ENCODE peak calls at places on chromosomes 12 and 14, in eight cellular contexts. K is esophagus squamous epithelium; Y is lower lobe of right lung; T is left ventricle myocardium superior; E is spleen; P is HCEC 1CT; F is effector memory CD8-positive, alpha-beta T cell; U is T follicular helper cell. M is an unnamed sample.

GRCh38 chr14:101194356-101195308 is 291.1 kb upstream of the RTL1 start:
- DNase-seq in K (no peak), Y (no peak), T (no peak), E (peak), P (no peak), F (no peak), U (no peak), M (peak)

GRCh38 chr12:63045020-63045860 is 105.8 kb downstream of the AVPR1A start:
- DNase-seq in K (no peak), Y (no peak), T (no peak), E (no peak), P (peak), F (no peak), U (no peak), M (peak)

GRCh38 chr14:33063521-33063920 is 124.8 kb downstream of the NPAS3 start:
- DNase-seq in K (no peak), Y (no peak), T (no peak), E (no peak), P (no peak), F (no peak), U (no peak), M (no peak)

GRCh38 chr12:28191018-28191595 is 851 bp downstream of the CCDC91 start:
- DNase-seq in K (no peak), Y (no peak), T (peak), E (no peak), P (peak), F (peak), U (peak), M (no peak)

GRCh38 chr12:120972870-120973543 is 5.3 kb upstream of the HNF1A start:
- DNase-seq in K (no peak), Y (peak), T (no peak), E (no peak), P (no peak), F (no peak), U (no peak), M (no peak)

GRCh38 chr12:12661086-12661485 is 34.9 kb downstream of the GPR19 start:
- DNase-seq in K (no peak), Y (no peak), T (no peak), E (no peak), P (peak), F (no peak), U (no peak), M (no peak)

GRCh38 chr14:94867931-94868597 is 98.2 kb upstream of the GSC start:
- DNase-seq in K (no peak), Y (no peak), T (no peak), E (no peak), P (no peak), F (no peak), U (no peak), M (no peak)

GRCh38 chr14:66650491-66650911 is 142.6 kb downstream of the GPHN start:
- DNase-seq in K (no peak), Y (no peak), T (no peak), E (no peak), P (no peak), F (no peak), U (no peak), M (no peak)

GRCh38 chr12:55687746-55688145 is 20.0 kb downstream of the ITGA7 start:
- DNase-seq in K (no peak), Y (no peak), T (no peak), E (peak), P (no peak), F (no peak), U (no peak), M (no peak)

GRCh38 chr12:69239922-69240624 is 704 bp downstream of the CPSF6 start:
- DNase-seq in K (no peak), Y (peak), T (peak), E (peak), P (peak), F (peak), U (peak), M (peak)

GRCh38 chr12:2125651-2126050 is 72.9 kb downstream of the CACNA1C start:
- DNase-seq in K (no peak), Y (no peak), T (no peak), E (no peak), P (no peak), F (no peak), U (no peak), M (no peak)

GRCh38 chr14:72679106-72679505 is 214.8 kb downstream of the DPF3 start:
- DNase-seq in K (no peak), Y (no peak), T (peak), E (no peak), P (no peak), F (no peak), U (no peak), M (no peak)

GRCh38 chr12:56242986-56243385 is 13.1 kb downstream of the SLC39A5 start:
- DNase-seq in K (no peak), Y (no peak), T (no peak), E (no peak), P (no peak), F (no peak), U (no peak), M (no peak)

GRCh38 chr12:52816189-52816588 is 2.3 kb upstream of the KRT4 start:
- DNase-seq in K (no peak), Y (no peak), T (no peak), E (no peak), P (no peak), F (no peak), U (no peak), M (no peak)

GRCh38 chr14:31933716-31934115 is 143.4 kb upstream of the ARHGAP5 start:
- DNase-seq in K (no peak), Y (no peak), T (no peak), E (no peak), P (no peak), F (no peak), U (no peak), M (no peak)

GRCh38 chr12:121132601-121133481 is at the start of gene P2RX7:
- DNase-seq in K (no peak), Y (peak), T (peak), E (peak), P (peak), F (peak), U (no peak), M (no peak)

GRCh38 chr14:23443411-23443812 is 8.0 kb upstream of the MYH7 start:
- DNase-seq in K (no peak), Y (no peak), T (peak), E (no peak), P (no peak), F (no peak), U (no peak), M (peak)

GRCh38 chr12:12333407-12333831 is 16.6 kb downstream of the MANSC1 start:
- DNase-seq in K (no peak), Y (no peak), T (no peak), E (peak), P (no peak), F (no peak), U (no peak), M (no peak)

GRCh38 chr12:104957388-104958008 is 592 bp downstream of the SLC41A2 start:
- DNase-seq in K (no peak), Y (no peak), T (no peak), E (no peak), P (no peak), F (peak), U (no peak), M (no peak)

GRCh38 chr14:98404811-98405210 is 867.2 kb downstream of the BCL11B start:
- DNase-seq in K (no peak), Y (no peak), T (no peak), E (no peak), P (no peak), F (no peak), U (no peak), M (no peak)

GRCh38 chr12:130104596-130105253 is 57.5 kb upstream of the FZD10 start:
- DNase-seq in K (no peak), Y (no peak), T (no peak), E (no peak), P (no peak), F (no peak), U (no peak), M (no peak)

GRCh38 chr12:10636124-10636523 is 22.7 kb upstream of the MAGOHB start:
- DNase-seq in K (no peak), Y (no peak), T (no peak), E (no peak), P (no peak), F (no peak), U (no peak), M (no peak)

GRCh38 chr12:6472491-6472890 is 2.0 kb upstream of the VAMP1 start:
- DNase-seq in K (no peak), Y (no peak), T (no peak), E (no peak), P (no peak), F (no peak), U (no peak), M (no peak)

GRCh38 chr14:20857630-20858261 is 33.4 kb upstream of the RNASE3 start:
- DNase-seq in K (peak), Y (peak), T (peak), E (peak), P (peak), F (peak), U (peak), M (peak)

GRCh38 chr12:64625243-64626077 is 15.2 kb downstream of the RASSF3 start:
- DNase-seq in K (no peak), Y (no peak), T (peak), E (no peak), P (peak), F (no peak), U (no peak), M (no peak)

GRCh38 chr12:4293942-4294505 is 20.5 kb downstream of the CCND2 start:
- DNase-seq in K (no peak), Y (no peak), T (no peak), E (no peak), P (no peak), F (no peak), U (no peak), M (no peak)

M was measured in osteocyte.